ENCODE peak calls at places on chromosomes 11 and 22, in eight cellular contexts. One of them, this sample, is unnamed.

GRCh38 chr22:20998411-20999336 is 3.2 kb downstream of the THAP7 start:
- DNase-seq in neural progenitor cell: no peak
- DNase-seq in K562: no peak
- DNase-seq in neuronal stem cell: no peak
- DNase-seq in mammary epithelial cell: no peak
- DNase-seq in HCT116: no peak
- DNase-seq in SK-N-SH: no peak
- DNase-seq in Karpas-422: peak; percentile 56
- DNase-seq in this sample: no peak

GRCh38 chr11:63870351-63871197 is 31.7 kb downstream of the MARK2 start:
- DNase-seq in neural progenitor cell: no peak
- DNase-seq in K562: no peak
- DNase-seq in neuronal stem cell: no peak
- DNase-seq in mammary epithelial cell: no peak
- DNase-seq in HCT116: no peak
- DNase-seq in SK-N-SH: no peak
- DNase-seq in Karpas-422: no peak
- DNase-seq in this sample: no peak

GRCh38 chr11:107665016-107665415 is 46.8 kb downstream of the SLN start:
- DNase-seq in neural progenitor cell: no peak
- DNase-seq in K562: no peak
- DNase-seq in neuronal stem cell: no peak
- DNase-seq in mammary epithelial cell: peak; percentile 9
- DNase-seq in HCT116: no peak
- DNase-seq in SK-N-SH: no peak
- DNase-seq in Karpas-422: no peak
- DNase-seq in this sample: no peak

GRCh38 chr11:85947431-85948272 is 92.5 kb downstream of the CCDC83 start:
- DNase-seq in neural progenitor cell: no peak
- DNase-seq in K562: no peak
- DNase-seq in neuronal stem cell: no peak
- DNase-seq in mammary epithelial cell: peak; percentile 85
- DNase-seq in HCT116: no peak
- DNase-seq in SK-N-SH: no peak
- DNase-seq in Karpas-422: peak; percentile 45
- DNase-seq in this sample: no peak

GRCh38 chr22:37970864-37971263 is 13.5 kb downstream of the SOX10 start:
- DNase-seq in neural progenitor cell: no peak
- DNase-seq in K562: no peak
- DNase-seq in neuronal stem cell: no peak
- DNase-seq in mammary epithelial cell: no peak
- DNase-seq in HCT116: no peak
- DNase-seq in SK-N-SH: no peak
- DNase-seq in Karpas-422: no peak
- DNase-seq in this sample: no peak

GRCh38 chr22:45235101-45235777 is 5.5 kb downstream of the KIAA0930 start:
- DNase-seq in neural progenitor cell: no peak
- DNase-seq in K562: no peak
- DNase-seq in neuronal stem cell: no peak
- DNase-seq in mammary epithelial cell: no peak
- DNase-seq in HCT116: no peak
- DNase-seq in SK-N-SH: no peak
- DNase-seq in Karpas-422: peak; percentile 87
- DNase-seq in this sample: no peak

GRCh38 chr11:133943950-133944698 is 12.6 kb downstream of the IGSF9B start:
- DNase-seq in neural progenitor cell: no peak
- DNase-seq in K562: no peak
- DNase-seq in neuronal stem cell: no peak
- DNase-seq in mammary epithelial cell: no peak
- DNase-seq in HCT116: no peak
- DNase-seq in SK-N-SH: no peak
- DNase-seq in Karpas-422: no peak
- DNase-seq in this sample: no peak

GRCh38 chr22:17910561-17911311 is 113.6 kb downstream of the MICAL3 start:
- DNase-seq in neural progenitor cell: peak; percentile 71
- DNase-seq in K562: peak; percentile 38
- DNase-seq in neuronal stem cell: no peak
- DNase-seq in mammary epithelial cell: peak; percentile 70
- DNase-seq in HCT116: no peak
- DNase-seq in SK-N-SH: peak; percentile 68
- DNase-seq in Karpas-422: no peak
- DNase-seq in this sample: no peak

GRCh38 chr11:116819049-116819448 is 4.1 kb downstream of the APOA4 start:
- DNase-seq in neural progenitor cell: no peak
- DNase-seq in K562: no peak
- DNase-seq in neuronal stem cell: no peak
- DNase-seq in mammary epithelial cell: no peak
- DNase-seq in HCT116: no peak
- DNase-seq in SK-N-SH: no peak
- DNase-seq in Karpas-422: no peak
- DNase-seq in this sample: no peak

GRCh38 chr11:116825434-116825833 is 2.3 kb upstream of the APOA4 start:
- DNase-seq in neural progenitor cell: no peak
- DNase-seq in K562: peak; percentile 49
- DNase-seq in neuronal stem cell: no peak
- DNase-seq in mammary epithelial cell: no peak
- DNase-seq in HCT116: no peak
- DNase-seq in SK-N-SH: no peak
- DNase-seq in Karpas-422: no peak
- DNase-seq in this sample: no peak

GRCh38 chr11:116822575-116822974 is 529 bp downstream of the APOA4 start:
- DNase-seq in neural progenitor cell: no peak
- DNase-seq in K562: no peak
- DNase-seq in neuronal stem cell: no peak
- DNase-seq in mammary epithelial cell: no peak
- DNase-seq in HCT116: no peak
- DNase-seq in SK-N-SH: no peak
- DNase-seq in Karpas-422: no peak
- DNase-seq in this sample: no peak

GRCh38 chr11:116823031-116823843 is at the start of gene APOA4:
- DNase-seq in neural progenitor cell: no peak
- DNase-seq in K562: no peak
- DNase-seq in neuronal stem cell: no peak
- DNase-seq in mammary epithelial cell: no peak
- DNase-seq in HCT116: no peak
- DNase-seq in SK-N-SH: no peak
- DNase-seq in Karpas-422: no peak
- DNase-seq in this sample: no peak

GRCh38 chr11:116821050-116821918 is 1.8 kb downstream of the APOA4 start:
- DNase-seq in neural progenitor cell: no peak
- DNase-seq in K562: no peak
- DNase-seq in neuronal stem cell: no peak
- DNase-seq in mammary epithelial cell: no peak
- DNase-seq in HCT116: no peak
- DNase-seq in SK-N-SH: no peak
- DNase-seq in Karpas-422: no peak
- DNase-seq in this sample: no peak
- H3K4me1 ChIP-seq in neural progenitor cell: peaks cover 5% of the 10 kb centered on the region
- H3K4me1 ChIP-seq in K562: no peaks in the 10 kb centered on the region
- H3K4me1 ChIP-seq in neuronal stem cell: no peaks in the 10 kb centered on the region
- H3K4me1 ChIP-seq in mammary epithelial cell: no peaks in the 10 kb centered on the region
- H3K4me1 ChIP-seq in HCT116: no peaks in the 10 kb centered on the region
- H3K4me1 ChIP-seq in SK-N-SH: no peaks in the 10 kb centered on the region
- H3K4me1 ChIP-seq in Karpas-422: no peaks in the 10 kb centered on the region
- H3K4me1 ChIP-seq in this sample: no peaks in the 10 kb centered on the region

GRCh38 chr22:31968022-31968421 is 23.7 kb downstream of the YWHAH start:
- DNase-seq in neural progenitor cell: no peak
- DNase-seq in K562: no peak
- DNase-seq in neuronal stem cell: no peak
- DNase-seq in mammary epithelial cell: no peak
- DNase-seq in HCT116: no peak
- DNase-seq in SK-N-SH: no peak
- DNase-seq in Karpas-422: no peak
- DNase-seq in this sample: no peak

GRCh38 chr22:31973739-31974138 is 29.4 kb downstream of the YWHAH start:
- DNase-seq in neural progenitor cell: no peak
- DNase-seq in K562: no peak
- DNase-seq in neuronal stem cell: no peak
- DNase-seq in mammary epithelial cell: no peak
- DNase-seq in HCT116: no peak
- DNase-seq in SK-N-SH: no peak
- DNase-seq in Karpas-422: no peak
- DNase-seq in this sample: no peak

GRCh38 chr22:31969789-31970489 is 25.6 kb downstream of the YWHAH start:
- DNase-seq in neural progenitor cell: peak; percentile 88
- DNase-seq in K562: peak; percentile 66
- DNase-seq in neuronal stem cell: peak; percentile 63
- DNase-seq in mammary epithelial cell: peak; percentile 82
- DNase-seq in HCT116: peak; percentile 83
- DNase-seq in SK-N-SH: peak; percentile 77
- DNase-seq in Karpas-422: peak; percentile 84
- DNase-seq in this sample: no peak

GRCh38 chr22:31972180-31972579 is 27.8 kb downstream of the YWHAH start:
- DNase-seq in neural progenitor cell: no peak
- DNase-seq in K562: no peak
- DNase-seq in neuronal stem cell: no peak
- DNase-seq in mammary epithelial cell: no peak
- DNase-seq in HCT116: no peak
- DNase-seq in SK-N-SH: no peak
- DNase-seq in Karpas-422: no peak
- DNase-seq in this sample: no peak

DNA sequence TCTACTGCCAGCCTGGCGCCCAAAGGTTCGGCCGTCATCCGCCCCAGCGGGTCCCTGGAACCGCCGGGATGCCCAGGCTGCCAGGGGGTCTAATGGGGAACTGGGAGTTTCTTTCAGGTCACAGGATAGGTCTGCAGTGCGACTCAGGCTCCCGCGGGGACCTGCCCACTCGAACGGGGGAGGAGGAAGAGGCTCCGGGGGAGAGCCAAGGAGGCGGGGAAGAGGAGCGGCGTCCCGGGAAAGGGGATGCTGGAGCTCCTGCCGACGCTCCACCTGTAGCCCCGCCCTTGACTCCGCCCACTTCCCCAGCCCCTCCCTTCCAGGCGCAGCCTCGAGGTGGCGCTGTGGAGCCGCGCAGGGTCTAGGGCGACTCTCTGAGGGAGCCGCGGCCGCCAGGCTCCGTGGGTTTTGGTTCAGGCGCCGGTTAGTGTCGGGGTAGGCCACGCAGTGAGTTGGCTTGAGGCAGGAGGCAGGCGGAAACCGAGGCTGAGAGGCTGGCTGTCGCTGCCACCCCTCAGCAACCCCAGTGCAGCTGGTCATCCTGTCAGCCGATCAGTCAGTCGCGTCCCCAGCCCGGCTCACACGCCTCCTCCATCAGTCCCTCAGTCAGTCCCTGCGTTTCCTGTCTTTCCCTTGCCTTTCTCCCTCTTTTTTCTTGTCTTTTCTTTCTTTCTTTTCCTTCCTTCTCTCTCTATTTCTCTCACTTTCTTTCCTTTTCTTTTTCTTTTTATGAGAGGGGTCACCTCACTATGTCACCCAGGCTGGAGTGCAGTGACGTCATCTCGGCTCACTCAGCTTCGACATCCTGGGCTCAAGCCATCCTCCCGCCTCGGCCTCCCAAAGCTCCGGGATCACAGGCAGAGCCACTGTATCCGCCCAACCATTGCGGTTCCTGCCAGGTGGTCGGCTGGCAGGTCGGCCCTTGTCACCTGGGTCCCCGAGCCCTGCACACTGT is 26.4 kb downstream of the YWHAH start:
- DNase-seq in neural progenitor cell: peak; percentile 92
- DNase-seq in K562: peak; percentile 89
- DNase-seq in neuronal stem cell: peak; percentile 89
- DNase-seq in mammary epithelial cell: peak; percentile 85
- DNase-seq in HCT116: peak; percentile 63
- DNase-seq in SK-N-SH: peak; percentile 97
- DNase-seq in Karpas-422: peak; percentile 91
- DNase-seq in this sample: no peak
- H2AFZ ChIP-seq in neural progenitor cell: peak overlapping the region; percentile 97
- H2AFZ ChIP-seq in K562: peak overlapping the region; percentile 96
- H2AFZ ChIP-seq in neuronal stem cell: peak overlapping the region; percentile 89
- H2AFZ ChIP-seq in mammary epithelial cell: peak overlapping the region; percentile 98
- H2AFZ ChIP-seq in HCT116: peak overlapping the region; percentile 98
- H2AFZ ChIP-seq in SK-N-SH: peak overlapping the region; percentile 95
- H2AFZ ChIP-seq in Karpas-422: peak overlapping the region; percentile 74
- H2AFZ ChIP-seq in this sample: peak overlapping the region; percentile 99

GRCh38 chr22:27435839-27436581 is 365.5 kb downstream of the MN1 start:
- DNase-seq in neural progenitor cell: peak; percentile 77
- DNase-seq in K562: no peak
- DNase-seq in neuronal stem cell: peak; percentile 45
- DNase-seq in mammary epithelial cell: no peak
- DNase-seq in HCT116: no peak
- DNase-seq in SK-N-SH: peak; percentile 78
- DNase-seq in Karpas-422: no peak
- DNase-seq in this sample: no peak

GRCh38 chr22:27438271-27438980 is 363.1 kb downstream of the MN1 start:
- DNase-seq in neural progenitor cell: peak; percentile 92
- DNase-seq in K562: no peak
- DNase-seq in neuronal stem cell: peak; percentile 54
- DNase-seq in mammary epithelial cell: no peak
- DNase-seq in HCT116: no peak
- DNase-seq in SK-N-SH: peak; percentile 75
- DNase-seq in Karpas-422: no peak
- DNase-seq in this sample: no peak

GRCh38 chr22:27437570-27437969 is 364.0 kb downstream of the MN1 start:
- DNase-seq in neural progenitor cell: no peak
- DNase-seq in K562: no peak
- DNase-seq in neuronal stem cell: no peak
- DNase-seq in mammary epithelial cell: no peak
- DNase-seq in HCT116: no peak
- DNase-seq in SK-N-SH: no peak
- DNase-seq in Karpas-422: no peak
- DNase-seq in this sample: no peak

GRCh38 chr22:27436591-27436990 is 365.0 kb downstream of the MN1 start:
- DNase-seq in neural progenitor cell: no peak
- DNase-seq in K562: no peak
- DNase-seq in neuronal stem cell: no peak
- DNase-seq in mammary epithelial cell: no peak
- DNase-seq in HCT116: no peak
- DNase-seq in SK-N-SH: no peak
- DNase-seq in Karpas-422: no peak
- DNase-seq in this sample: no peak

GRCh38 chr22:27439131-27439530 is 362.4 kb downstream of the MN1 start:
- DNase-seq in neural progenitor cell: no peak
- DNase-seq in K562: no peak
- DNase-seq in neuronal stem cell: no peak
- DNase-seq in mammary epithelial cell: no peak
- DNase-seq in HCT116: no peak
- DNase-seq in SK-N-SH: no peak
- DNase-seq in Karpas-422: no peak
- DNase-seq in this sample: no peak
- H3K4me1 ChIP-seq in neural progenitor cell: peaks cover 67% of the 10 kb centered on the region
- H3K4me1 ChIP-seq in K562: no peaks in the 10 kb centered on the region
- H3K4me1 ChIP-seq in neuronal stem cell: peaks cover 67% of the 10 kb centered on the region
- H3K4me1 ChIP-seq in mammary epithelial cell: peaks cover 4% of the 10 kb centered on the region
- H3K4me1 ChIP-seq in HCT116: no peaks in the 10 kb centered on the region
- H3K4me1 ChIP-seq in SK-N-SH: peaks cover 4% of the 10 kb centered on the region
- H3K4me1 ChIP-seq in Karpas-422: no peaks in the 10 kb centered on the region
- H3K4me1 ChIP-seq in this sample: peaks cover 9% of the 10 kb centered on the region

DNA sequence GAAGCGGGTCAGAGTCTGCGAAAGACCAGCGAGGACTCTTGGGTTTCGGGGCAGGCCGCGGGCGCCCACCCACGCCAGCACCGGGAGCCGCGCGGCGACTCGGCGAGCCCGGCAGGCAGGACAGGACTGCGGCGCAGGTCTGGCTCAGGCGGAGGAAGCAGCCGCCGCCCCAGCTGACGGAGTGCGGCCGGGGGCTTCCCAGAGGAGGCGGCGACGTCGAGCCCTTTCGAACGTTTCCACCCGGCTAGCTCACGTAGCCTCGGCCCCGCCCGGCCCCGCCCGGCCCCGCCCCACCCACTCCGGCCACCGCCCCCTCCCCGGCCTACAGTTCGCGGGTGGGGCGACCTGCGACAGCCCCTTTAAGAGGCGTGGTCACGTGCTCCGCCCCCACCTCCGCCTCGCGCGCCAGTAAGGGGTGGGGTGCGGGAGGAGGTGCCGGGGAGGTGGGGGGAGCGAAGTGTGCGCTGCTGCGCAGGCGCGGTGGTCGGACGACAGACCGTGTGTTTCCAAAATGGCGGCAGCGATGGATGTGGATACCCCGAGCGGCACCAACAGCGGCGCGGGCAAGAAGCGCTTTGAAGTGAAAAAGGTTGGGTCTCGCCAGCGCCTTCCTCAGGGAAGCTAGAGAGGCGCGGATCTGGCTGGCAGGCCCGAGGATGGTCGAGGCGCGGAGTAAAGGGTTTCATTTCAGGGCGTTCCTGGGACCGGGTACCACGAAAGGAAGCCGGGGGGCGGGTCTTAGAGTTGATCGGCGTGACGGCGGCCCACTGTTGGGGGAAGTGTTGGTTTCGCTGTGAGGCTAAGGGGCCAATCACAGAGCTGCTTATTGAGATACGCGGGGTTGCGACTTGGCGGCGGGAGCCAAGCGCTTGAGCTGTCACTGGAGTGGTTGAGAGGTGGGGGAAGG is at the start of gene RBX1:
- DNase-seq in neural progenitor cell: peak; percentile 99
- DNase-seq in K562: peak; percentile 95
- DNase-seq in neuronal stem cell: peak; percentile 99
- DNase-seq in mammary epithelial cell: peak; percentile 97
- DNase-seq in HCT116: peak; percentile 96
- DNase-seq in SK-N-SH: peak; percentile 92
- DNase-seq in Karpas-422: peak; percentile 99
- DNase-seq in this sample: peak; percentile 95
- H2AFZ ChIP-seq in neural progenitor cell: peak within 1 kb of the TSS; percentile 92
- H2AFZ ChIP-seq in K562: peak within 1 kb of the TSS; percentile 93
- H2AFZ ChIP-seq in neuronal stem cell: peak within 1 kb of the TSS; percentile 99
- H2AFZ ChIP-seq in mammary epithelial cell: peak within 1 kb of the TSS; percentile 97
- H2AFZ ChIP-seq in HCT116: no peak within 1 kb of the TSS
- H2AFZ ChIP-seq in SK-N-SH: peak within 1 kb of the TSS; percentile 70
- H2AFZ ChIP-seq in Karpas-422: peak within 1 kb of the TSS; percentile 96
- H2AFZ ChIP-seq in this sample: peak within 1 kb of the TSS; percentile 89

This sample was measured in keratinocyte.